ENCODE peak calls at places on chromosome 22, in four cellular contexts. One of them, this sample, is unnamed.

GRCh38 chr22:27663812-27664211 is 137.7 kb downstream of the MN1 start:
- DNase-seq in Calu3: no peak
- DNase-seq in NCI-H2227 treated with DMSO at 0.1 percent for 48 hours: no peak
- DNase-seq in HEK293T: no peak
- DNase-seq in this sample: no peak

GRCh38 chr22:45462034-45462655 is 40.5 kb upstream of the FBLN1 start:
- DNase-seq in HEK293T: peak
- DNase-seq in Calu3: no peak
- DNase-seq in NCI-H2227 treated with DMSO at 0.1 percent for 48 hours: no peak
- DNase-seq in this sample: no peak

GRCh38 chr22:30643055-30643875 is 7.7 kb downstream of the SLC35E4 start:
- DNase-seq in Calu3: no peak
- DNase-seq in HEK293T: no peak
- DNase-seq in NCI-H2227 treated with DMSO at 0.1 percent for 48 hours: no peak
- DNase-seq in this sample: no peak

GRCh38 chr22:33747576-33748180 is 172.6 kb downstream of the LARGE1 start:
- DNase-seq in HEK293T: no peak
- DNase-seq in Calu3: peak
- DNase-seq in NCI-H2227 treated with DMSO at 0.1 percent for 48 hours: no peak
- DNase-seq in this sample: peak

GRCh38 chr22:17706451-17706900 is 67.8 kb downstream of the BID start:
- DNase-seq in HEK293T: no peak
- DNase-seq in NCI-H2227 treated with DMSO at 0.1 percent for 48 hours: no peak
- DNase-seq in Calu3: peak
- DNase-seq in this sample: peak

GRCh38 chr22:49930596-49931412 is 12.4 kb downstream of the CRELD2 start:
- DNase-seq in HEK293T: peak
- DNase-seq in NCI-H2227 treated with DMSO at 0.1 percent for 48 hours: no peak
- DNase-seq in Calu3: peak
- DNase-seq in this sample: peak

GRCh38 chr22:19466848-19467752 is 11.9 kb downstream of the UFD1 start:
- DNase-seq in NCI-H2227 treated with DMSO at 0.1 percent for 48 hours: no peak
- DNase-seq in Calu3: no peak
- DNase-seq in HEK293T: no peak
- DNase-seq in this sample: no peak

GRCh38 chr22:17773606-17774205 is 563 bp downstream of the BID start:
- DNase-seq in HEK293T: peak
- DNase-seq in Calu3: peak
- DNase-seq in NCI-H2227 treated with DMSO at 0.1 percent for 48 hours: peak
- DNase-seq in this sample: peak

GRCh38 chr22:37998543-37998942 is 14.2 kb upstream of the SOX10 start:
- DNase-seq in Calu3: no peak
- DNase-seq in HEK293T: no peak
- DNase-seq in NCI-H2227 treated with DMSO at 0.1 percent for 48 hours: no peak
- DNase-seq in this sample: no peak

GRCh38 chr22:46131151-46131587 is 19.2 kb upstream of the PPARA start:
- DNase-seq in NCI-H2227 treated with DMSO at 0.1 percent for 48 hours: no peak
- DNase-seq in Calu3: no peak
- DNase-seq in HEK293T: peak
- DNase-seq in this sample: no peak

GRCh38 chr22:48757581-48757980 is 1070.1 kb downstream of the BRD1 start:
- DNase-seq in Calu3: no peak
- DNase-seq in HEK293T: no peak
- DNase-seq in NCI-H2227 treated with DMSO at 0.1 percent for 48 hours: no peak
- DNase-seq in this sample: no peak

GRCh38 chr22:32880906-32881596 is 79.5 kb downstream of the TIMP3 start:
- DNase-seq in HEK293T: peak
- DNase-seq in NCI-H2227 treated with DMSO at 0.1 percent for 48 hours: peak
- DNase-seq in Calu3: peak
- DNase-seq in this sample: peak

GRCh38 chr22:18048441-18048898 is 24.1 kb upstream of the MICAL3 start:
- DNase-seq in NCI-H2227 treated with DMSO at 0.1 percent for 48 hours: peak
- DNase-seq in HEK293T: no peak
- DNase-seq in Calu3: no peak
- DNase-seq in this sample: no peak

GRCh38 chr22:35312198-35313059 is 12.7 kb downstream of the TOM1 start:
- DNase-seq in NCI-H2227 treated with DMSO at 0.1 percent for 48 hours: no peak
- DNase-seq in HEK293T: no peak
- DNase-seq in Calu3: peak
- DNase-seq in this sample: peak

GRCh38 chr22:28018461-28018927 is 99.4 kb upstream of the PITPNB start:
- DNase-seq in Calu3: no peak
- DNase-seq in NCI-H2227 treated with DMSO at 0.1 percent for 48 hours: no peak
- DNase-seq in HEK293T: no peak
- DNase-seq in this sample: no peak

GRCh38 chr22:23218867-23219251 is 38.5 kb downstream of the BCR start:
- DNase-seq in NCI-H2227 treated with DMSO at 0.1 percent for 48 hours: peak
- DNase-seq in HEK293T: peak
- DNase-seq in Calu3: peak
- DNase-seq in this sample: peak